ENCODE peak calls at places on chromosomes 1 and 21, in seven cellular contexts. H, O, U, A, R, D and B are unnamed samples.

GRCh38 chr1:81452693-81453344 is 347.9 kb upstream of the ADGRL2 start:
- DNase-seq in H (no peak), O (no peak), U (no peak), A (no peak), R (no peak), D (no peak), B (no peak)

GRCh38 chr21:45981154-45981606 is 390 bp upstream of the COL6A1 start:
- DNase-seq in H (peak; percentile 91), O (peak; percentile 60), U (peak; percentile 41), A (peak; percentile 73), R (peak; percentile 61), D (no peak), B (peak; percentile 82)

GRCh38 chr1:60088620-60089155 is 15.1 kb upstream of the C1orf87 start:
- DNase-seq in H (no peak), O (no peak), U (no peak), A (no peak), R (no peak), D (no peak), B (no peak)

GRCh38 chr1:38992450-38993111 is 1.5 kb downstream of the AKIRIN1 start:
- DNase-seq in H (no peak), O (no peak), U (no peak), A (no peak), R (no peak), D (no peak), B (no peak)

GRCh38 chr1:30321216-30321910 is 402.0 kb downstream of the MATN1 start:
- DNase-seq in H (no peak), O (no peak), U (no peak), A (no peak), R (no peak), D (no peak), B (no peak)

GRCh38 chr1:84889437-84889836 is 3.6 kb downstream of the LPAR3 start:
- DNase-seq in H (no peak), O (no peak), U (no peak), A (no peak), R (no peak), D (no peak), B (no peak)

GRCh38 chr21:18908641-18909040 is 505.1 kb upstream of the TMPRSS15 start:
- DNase-seq in H (no peak), O (no peak), U (no peak), A (no peak), R (no peak), D (no peak), B (no peak)

GRCh38 chr1:115727706-115728249 is 40.7 kb downstream of the CASQ2 start:
- DNase-seq in H (peak; percentile 81), O (peak; percentile 51), U (no peak), A (no peak), R (no peak), D (no peak), B (peak; percentile 65)

GRCh38 chr1:115796897-115797296 is 28.4 kb upstream of the CASQ2 start:
- DNase-seq in H (no peak), O (no peak), U (no peak), A (no peak), R (no peak), D (no peak), B (no peak)

GRCh38 chr1:227038401-227038800 is 98.3 kb downstream of the COQ8A start:
- DNase-seq in H (no peak), O (no peak), U (no peak), A (no peak), R (no peak), D (no peak), B (no peak)

GRCh38 chr21:45405819-45406762 is 1.1 kb downstream of the COL18A1 start:
- DNase-seq in H (no peak), O (no peak), U (no peak), A (no peak), R (peak; percentile 3), D (no peak), B (peak; percentile 41)

GRCh38 chr1:56934400-56935080 is 31.3 kb downstream of the C8B start:
- DNase-seq in H (peak; percentile 57), O (no peak), U (no peak), A (no peak), R (no peak), D (no peak), B (no peak)

GRCh38 chr21:41566500-41567014 is 58.6 kb upstream of the TMPRSS2 start:
- DNase-seq in H (no peak), O (peak; percentile 78), U (no peak), A (no peak), R (no peak), D (no peak), B (no peak)

GRCh38 chr1:207064546-207064945 is 11.5 kb downstream of the PFKFB2 start:
- DNase-seq in H (no peak), O (no peak), U (no peak), A (no peak), R (no peak), D (no peak), B (peak; percentile 57)